ENCODE peak calls at places on chromosomes 16 and 17, in five cellular contexts. D is K562, E is A549, M is HepG2, H is SK-N-SH. R is an unnamed sample. For H3K9me3, the result is how much of the 10 kb centered on the place peaks cover.

GRCh38 chr17:79911430-79912399 is 72.5 kb upstream of the CBX4 start:
- DNase-seq in D (no peak), E (no peak), M (no peak), H (no peak), R (no peak)

GRCh38 chr17:40625311-40625710 is 22.3 kb downstream of the SMARCE1 start:
- DNase-seq in D (no peak), E (no peak), M (no peak), H (no peak), R (no peak)

GRCh38 chr16:4529085-4530060 is 9.2 kb downstream of the CDIP1 start:
- DNase-seq in D (no peak), E (no peak), M (no peak), H (no peak), R (peak)

GRCh38 chr16:49603956-49604355 is 230.4 kb downstream of the C16orf78 start:
- DNase-seq in D (no peak), E (no peak), M (no peak), H (no peak), R (no peak)

GRCh38 chr17:45160505-45161287 is 979 bp upstream of the HEXIM2 start:
- DNase-seq in D (peak), E (peak), M (peak), H (peak), R (peak)

GRCh38 chr17:30346211-30346831 is 12.5 kb upstream of the TMIGD1 start:
- DNase-seq in D (no peak), E (no peak), M (peak), H (no peak), R (no peak)

GRCh38 chr17:14198013-14198412 is 38.6 kb downstream of the CDRT15 start:
- DNase-seq in D (no peak), E (no peak), M (no peak), H (peak), R (no peak)

GRCh38 chr16:13702614-13703013 is 217.3 kb upstream of the ERCC4 start:
- DNase-seq in D (no peak), E (no peak), M (no peak), H (no peak), R (no peak)

GRCh38 chr16:14002416-14002815 is 68.7 kb upstream of the MRTFB start:
- DNase-seq in D (no peak), E (no peak), M (no peak), H (no peak), R (no peak)

GRCh38 chr17:77963441-77963840 is 4.9 kb downstream of the TNRC6C start:
- DNase-seq in D (peak), E (no peak), M (peak), H (peak), R (peak)

GRCh38 chr17:32491371-32492280 is 4.8 kb downstream of the CDK5R1 start:
- DNase-seq in D (peak), E (no peak), M (no peak), H (peak), R (no peak)

GRCh38 chr17:36085710-36086268 is 4.2 kb downstream of the CCL3 start:
- DNase-seq in D (no peak), E (no peak), M (no peak), H (no peak), R (no peak)

GRCh38 chr16:56193951-56194726 is 2.9 kb downstream of the GNAO1 start:
- DNase-seq in D (peak), E (peak), M (peak), H (peak), R (peak)

GRCh38 chr16:57013268-57013667 is 23.9 kb downstream of the NLRC5 start:
- DNase-seq in D (no peak), E (no peak), M (no peak), H (no peak), R (no peak)

GRCh38 chr17:65055280-65055707 is 1.2 kb downstream of the GNA13 start:
- DNase-seq in D (no peak), E (no peak), M (no peak), H (peak), R (no peak)

GRCh38 chr16:69481901-69482341 is 57.5 kb downstream of the CYB5B start:
- DNase-seq in D (peak), E (no peak), M (no peak), H (no peak), R (peak)

GRCh38 chr16:3492356-3492755 is 2.9 kb downstream of the C16orf90 start:
- DNase-seq in D (no peak), E (no peak), M (no peak), H (no peak), R (no peak)

GRCh38 chr17:46832945-46833839 is 14.7 kb upstream of the WNT3 start:
- DNase-seq in D (no peak), E (no peak), M (peak), H (no peak), R (no peak)

GRCh38 chr16:31508706-31509523 is 724 bp upstream of the RUSF1 start:
- DNase-seq in D (no peak), E (no peak), M (peak), H (no peak), R (no peak)

GRCh38 chr17:54172654-54173316 is 350.1 kb downstream of the KIF2B start:
- DNase-seq in D (no peak), E (peak), M (peak), H (no peak), R (no peak)

GRCh38 chr16:50245417-50246298 is 20.7 kb upstream of the ADCY7 start:
- DNase-seq in D (peak), E (peak), M (peak), H (peak), R (peak)

GRCh38 chr16:74770826-74771526 is 3.6 kb downstream of the FA2H start:
- DNase-seq in D (no peak), E (no peak), M (no peak), H (no peak), R (no peak)

GRCh38 chr17:29620271-29620670 is 2.4 kb downstream of the CORO6 start:
- DNase-seq in D (peak), E (peak), M (no peak), H (no peak), R (no peak)

GRCh38 chr17:41907633-41908539 is 10.9 kb downstream of the ACLY start:
- DNase-seq in D (no peak), E (peak), M (peak), H (peak), R (no peak)
- TF ChIP-seq MAX in D (no peak), E (peak), M (peak), H (no peak), R (no peak)

DNA sequence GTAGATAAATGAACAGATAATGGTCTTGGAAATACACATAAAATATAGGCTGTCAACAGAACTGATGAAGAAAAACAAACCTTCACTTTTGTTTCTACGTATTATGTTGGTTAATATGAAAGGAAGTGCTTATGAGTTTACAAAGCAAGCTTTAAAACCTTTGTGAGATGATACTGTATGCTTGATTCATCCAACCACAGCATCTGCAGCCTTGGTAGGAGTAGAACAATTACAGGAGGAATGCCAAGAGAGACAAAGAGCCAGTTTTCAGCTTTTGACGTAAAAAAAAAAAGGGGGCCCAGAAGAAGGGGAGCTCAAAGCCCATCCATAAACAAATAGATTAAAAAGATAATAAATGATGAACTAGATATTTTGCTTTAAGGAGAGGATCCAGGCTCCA is 13.3 kb downstream of the FAM20A start:
- DNase-seq in D (no peak), E (no peak), M (no peak), H (no peak), R (no peak)
- H3K9me3 ChIP-seq in D (under half), E (under half), M (under half), H (under half), R (under half)

GRCh38 chr17:63928966-63929695 is 3.0 kb downstream of the CD79B start:
- DNase-seq in D (no peak), E (no peak), M (no peak), H (peak), R (no peak)
- TF ChIP-seq CTCF in D (no peak), E (no peak), M (no peak), H (no peak), R (no peak)

GRCh38 chr17:50676065-50676975 is 31.4 kb downstream of the ANKRD40 start:
- DNase-seq in D (peak), E (no peak), M (no peak), H (no peak), R (no peak)

GRCh38 chr17:50668838-50669581 is 34.3 kb downstream of the ABCC3 start:
- DNase-seq in D (no peak), E (no peak), M (no peak), H (no peak), R (no peak)

GRCh38 chr17:50675627-50676026 is 32.1 kb downstream of the ANKRD40 start:
- DNase-seq in D (no peak), E (no peak), M (no peak), H (no peak), R (no peak)

GRCh38 chr17:50675190-50675589 is 32.5 kb downstream of the ANKRD40 start:
- DNase-seq in D (no peak), E (no peak), M (no peak), H (no peak), R (no peak)

DNA sequence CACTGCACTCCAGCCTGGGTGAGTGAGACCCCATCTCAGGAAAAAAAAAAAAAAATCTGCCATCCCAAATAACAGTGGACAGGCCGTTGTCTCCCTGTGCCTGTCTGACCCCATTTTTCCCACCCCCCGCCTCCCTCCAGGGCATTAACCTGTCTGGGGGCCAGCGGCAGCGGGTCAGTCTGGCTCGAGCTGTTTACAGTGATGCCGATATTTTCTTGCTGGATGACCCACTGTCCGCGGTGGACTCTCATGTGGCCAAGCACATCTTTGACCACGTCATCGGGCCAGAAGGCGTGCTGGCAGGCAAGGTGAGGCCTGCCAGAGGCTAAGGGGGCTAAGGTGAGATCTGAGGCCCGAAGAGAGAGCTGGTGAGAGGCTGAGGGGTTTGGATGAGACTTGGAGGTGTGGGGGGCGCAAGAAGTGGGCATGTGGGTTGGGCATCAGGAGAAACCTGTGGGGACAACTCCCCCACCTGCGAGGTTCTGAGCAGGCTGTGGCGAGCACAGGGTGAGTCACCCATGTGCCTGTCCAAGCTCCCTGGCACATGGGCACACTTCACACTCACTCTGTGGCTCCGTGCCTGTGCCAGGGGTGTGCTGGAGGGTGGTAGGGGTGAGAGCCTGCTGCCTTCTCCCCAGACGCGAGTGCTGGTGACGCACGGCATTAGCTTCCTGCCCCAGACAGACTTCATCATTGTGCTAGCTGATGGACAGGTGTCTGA is 34.7 kb downstream of the ANKRD40 start:
- DNase-seq in D (no peak), E (no peak), M (no peak), H (no peak), R (no peak)
- TF ChIP-seq MAX in D (no peak), E (peak), M (no peak), H (peak), R (no peak)

DNA sequence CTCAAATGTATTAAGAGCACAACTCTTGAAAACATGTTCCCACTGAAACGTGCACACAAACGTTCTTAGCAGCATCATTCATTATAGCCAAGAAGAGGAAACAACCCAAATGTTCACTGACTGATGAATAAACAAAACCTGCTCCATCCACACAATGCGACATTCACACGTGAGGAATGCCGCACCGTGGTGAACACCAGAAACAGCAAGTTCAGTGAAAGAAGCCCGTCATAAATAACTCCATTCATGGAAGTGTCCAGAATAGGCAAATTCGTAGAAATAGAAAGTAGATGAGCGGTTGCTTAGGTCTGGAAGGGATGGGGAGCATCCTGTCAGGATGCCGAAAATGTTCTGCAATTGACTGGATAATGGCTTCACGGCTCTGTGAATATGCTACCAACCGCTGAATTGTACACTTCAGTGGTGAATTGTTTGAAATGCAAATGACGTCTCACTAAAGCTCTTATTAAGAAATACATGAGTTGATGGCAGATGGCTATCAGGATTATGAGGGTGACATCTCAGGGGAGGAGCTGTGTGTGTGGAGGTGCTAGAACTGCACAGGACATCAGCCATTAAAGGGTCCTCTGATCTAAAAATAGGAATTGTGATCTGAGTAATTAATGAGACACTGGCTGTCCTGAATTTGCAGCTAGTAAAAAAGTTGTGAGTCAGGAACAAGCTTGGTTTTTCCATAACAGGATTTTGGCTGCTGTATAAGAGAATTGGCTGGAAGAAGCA is 771.0 kb downstream of the KCNJ18 start:
- DNase-seq in D (no peak), E (no peak), M (no peak), H (no peak), R (no peak)
- H3K9me3 ChIP-seq in D (under half), E (under half), M (under half), H (under half), R (under half)

R was measured in endothelial cell of umbilical vein.